ENCODE peak calls at places on chromosomes 13 and 19, in four cellular contexts. X is lower leg skin; K is CD4-positive, alpha-beta T cell; F is left lung. S is an unnamed sample.

GRCh38 chr13:25581351-25581750 is 209.6 kb downstream of the ATP8A2 start:
- DNase-seq in K (no peak), X (no peak), F (no peak), S (no peak)

GRCh38 chr13:21402586-21403307 is 56.4 kb downstream of the ZDHHC20 start:
- DNase-seq in X (no peak), K (no peak), F (no peak), S (no peak)

GRCh38 chr13:40503966-40504591 is 162.4 kb downstream of the FOXO1 start:
- DNase-seq in X (no peak), K (no peak), F (no peak), S (no peak)

GRCh38 chr19:38263696-38264485 is 482 bp upstream of the SPINT2 start:
- DNase-seq in X (peak; percentile 71), K (peak; percentile 84), F (peak; percentile 87), S (peak; percentile 76)

GRCh38 chr19:39390460-39390758 is 497 bp downstream of the PAF1 start:
- DNase-seq in F (no peak), K (peak; percentile 79), X (peak; percentile 76), S (no peak)

GRCh38 chr13:55577847-55578210 is 1562.9 kb upstream of the PRR20A start:
- DNase-seq in X (no peak), K (no peak), F (no peak), S (no peak)

GRCh38 chr13:78326608-78327007 is 276.7 kb downstream of the POU4F1 start:
- DNase-seq in F (no peak), K (no peak), X (no peak), S (no peak)

GRCh38 chr13:93957371-93957770 is 522.1 kb downstream of the DCT start:
- DNase-seq in X (no peak), F (no peak), K (no peak), S (no peak)

GRCh38 chr13:59531571-59532091 is 632.1 kb downstream of the DIAPH3 start:
- DNase-seq in K (no peak), X (peak; percentile 56), F (peak; percentile 63), S (no peak)

GRCh38 chr19:4097501-4097900 is 26.4 kb downstream of the MAP2K2 start:
- DNase-seq in F (no peak), X (no peak), K (no peak), S (no peak)

GRCh38 chr13:31121327-31122140 is 40.2 kb downstream of the HSPH1 start:
- DNase-seq in X (no peak), K (no peak), F (no peak), S (no peak)

GRCh38 chr19:55080915-55081772 is 5.5 kb downstream of the EPS8L1 start:
- DNase-seq in X (peak; percentile 84), K (peak; percentile 85), F (peak; percentile 87), S (peak; percentile 77)

GRCh38 chr13:75869981-75870380 is 233.9 kb downstream of the LMO7 start:
- DNase-seq in K (no peak), F (no peak), X (no peak), S (no peak)

GRCh38 chr19:18867751-18868150 is 28.2 kb downstream of the CERS1 start:
- DNase-seq in F (no peak), K (no peak), X (no peak), S (no peak)

GRCh38 chr13:100659578-100659977 is 15.0 kb downstream of the TMTC4 start:
- DNase-seq in K (no peak), F (no peak), X (no peak), S (no peak)
- TF ChIP-seq CTCF in K (no peak), F (no peak), X (no peak), S (no peak)

GRCh38 chr19:20482721-20483120 is 82.9 kb downstream of the ZNF737 start:
- DNase-seq in X (no peak), K (peak; percentile 24), F (no peak), S (no peak)

GRCh38 chr19:20479483-20479882 is 86.1 kb downstream of the ZNF737 start:
- DNase-seq in F (no peak), X (no peak), K (no peak), S (no peak)

DNA sequence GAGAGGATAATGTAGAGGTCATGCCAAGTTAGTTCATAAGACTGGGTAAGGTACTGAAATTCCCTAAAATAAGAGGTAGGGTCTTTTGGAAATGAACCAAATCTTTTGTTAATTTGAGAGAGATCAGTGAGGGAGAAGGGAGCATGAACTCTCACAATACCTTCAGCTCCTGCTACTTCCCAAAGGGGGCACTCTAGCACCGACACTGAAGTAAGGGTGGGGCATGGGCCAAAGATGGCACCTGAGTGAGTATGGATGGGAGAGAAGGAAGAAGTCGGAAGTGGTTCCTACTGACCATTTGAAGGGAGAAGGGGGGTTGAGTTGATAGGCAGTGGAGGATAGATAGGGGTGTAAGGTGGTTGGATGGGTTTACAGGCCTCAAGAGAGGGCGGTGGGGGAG is 86.6 kb downstream of the ZNF737 start:
- DNase-seq in K (no peak), F (no peak), X (no peak), S (no peak)
- TF ChIP-seq CTCF in K (no peak), F (no peak), X (no peak), S (no peak)

GRCh38 chr19:6737873-6738725 is 719 bp upstream of the GPR108 start:
- DNase-seq in K (peak; percentile 67), F (peak; percentile 95), X (peak; percentile 83), S (no peak)
- TF ChIP-seq CTCF in K (peak; percentile 80), F (peak; percentile 62), X (no peak), S (peak; percentile 76)

GRCh38 chr19:3059653-3060052 is 2.6 kb downstream of the TLE5 start:
- DNase-seq in F (no peak), X (no peak), K (no peak), S (no peak)

GRCh38 chr19:3062165-3063105 is at the start of gene TLE5:
- DNase-seq in K (peak; percentile 81), F (peak; percentile 55), X (no peak), S (no peak)

GRCh38 chr19:3060852-3061182 is 1.5 kb downstream of the TLE5 start:
- DNase-seq in F (no peak), X (no peak), K (no peak), S (no peak)

GRCh38 chr19:3064011-3064330 is 1.7 kb upstream of the TLE5 start:
- DNase-seq in F (no peak), K (no peak), X (no peak), S (no peak)

DNA sequence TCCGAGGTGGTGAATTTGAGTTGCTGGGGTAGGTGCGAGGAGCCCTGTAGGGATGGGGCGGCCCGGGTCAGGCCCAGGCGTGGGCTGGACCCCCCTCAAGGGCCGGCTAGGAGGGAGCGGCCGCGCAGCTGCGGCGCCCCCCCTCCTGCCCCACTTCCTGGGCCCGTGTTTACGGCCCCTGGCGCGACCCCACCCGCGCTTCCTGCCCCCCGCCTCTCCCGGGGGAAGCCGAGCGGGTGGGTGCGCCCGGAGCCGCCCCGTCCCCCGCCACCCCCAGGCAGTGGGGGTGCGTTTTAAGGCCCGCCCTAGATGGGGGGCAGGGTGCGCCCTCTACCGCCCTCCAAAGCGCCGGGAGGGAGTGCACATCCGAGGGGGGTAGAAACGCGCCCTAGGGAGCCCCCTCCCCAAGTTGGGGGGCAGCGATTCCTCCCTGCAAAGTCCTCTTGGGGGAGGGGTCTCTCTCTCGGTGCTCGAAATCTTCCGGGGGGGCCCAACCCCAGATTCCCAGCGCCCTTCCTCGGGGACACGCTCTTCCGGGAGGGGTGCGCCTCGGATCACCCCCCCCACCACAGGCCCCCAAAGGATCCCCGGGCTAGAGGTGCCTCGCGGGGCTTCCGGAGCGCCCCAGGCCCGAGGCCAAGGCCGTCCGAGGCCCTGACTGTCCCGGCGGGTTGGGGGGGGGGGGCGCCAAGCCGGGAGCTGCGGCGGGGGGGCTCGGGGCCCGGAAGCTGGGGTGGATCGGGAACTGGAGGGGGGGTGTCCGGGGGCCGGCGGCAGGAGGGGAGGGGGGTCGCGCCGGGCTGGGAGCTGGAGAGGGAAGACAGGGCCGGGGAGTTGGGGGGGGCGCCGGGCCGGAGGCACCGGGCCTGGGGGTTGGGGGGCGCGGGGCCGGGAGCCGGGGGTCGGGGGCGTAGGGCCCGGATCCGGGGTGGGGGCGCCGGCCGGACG is 807 bp downstream of the TLE5 start:
- DNase-seq in K (peak; percentile 80), X (no peak), F (peak; percentile 58), S (no peak)
- TF ChIP-seq CTCF in K (peak; percentile 32), X (no peak), F (no peak), S (peak; percentile 31)

GRCh38 chr19:47610546-47610894 is 1.6 kb downstream of the BICRA start:
- DNase-seq in F (no peak), K (no peak), X (no peak), S (no peak)

GRCh38 chr19:47607564-47608073 is 1.3 kb upstream of the BICRA start:
- DNase-seq in X (no peak), K (no peak), F (no peak), S (no peak)

GRCh38 chr19:47609885-47610545 is 1.1 kb downstream of the BICRA start:
- DNase-seq in F (peak; percentile 47), X (no peak), K (peak; percentile 52), S (peak; percentile 56)

GRCh38 chr19:47608908-47609879 is at the start of gene BICRA:
- DNase-seq in X (peak; percentile 74), K (peak; percentile 85), F (peak; percentile 79), S (peak; percentile 68)

GRCh38 chr19:47608074-47608907 is 643 bp upstream of the BICRA start:
- DNase-seq in F (peak; percentile 93), K (peak; percentile 98), X (peak; percentile 92), S (peak; percentile 85)
- TF ChIP-seq CTCF in F (peak; percentile 39), K (no peak), X (no peak), S (peak; percentile 38)

DNA sequence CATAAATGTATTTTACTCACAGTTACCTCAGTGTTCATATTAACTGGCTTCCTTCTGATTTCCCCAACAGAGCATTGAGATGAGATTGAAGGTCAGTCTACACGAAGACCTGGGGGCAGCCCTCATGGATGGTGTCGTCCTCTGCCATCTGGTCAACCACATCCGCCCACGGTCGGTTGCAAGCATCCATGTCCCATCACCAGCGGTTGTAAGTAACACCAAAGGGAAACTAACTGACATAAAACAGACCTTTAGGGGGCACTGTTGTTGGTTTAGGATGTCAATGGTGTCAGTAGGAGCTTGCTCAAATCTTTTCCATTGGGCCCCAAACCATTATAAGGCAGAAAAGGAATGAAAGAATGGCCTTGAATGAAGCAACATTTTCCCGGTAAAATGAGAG is 68.2 kb downstream of the ESD start:
- DNase-seq in F (no peak), K (no peak), X (no peak), S (no peak)
- TF ChIP-seq CTCF in F (no peak), K (peak; percentile 21), X (no peak), S (no peak)